ENCODE peak calls at places on chromosomes 7 and 10, in five cellular contexts. X is pons; V is A549; N is activated T-helper 9 cell treated with anti-CD3 and anti-CD28 coated beads, Interleukin-2, amount 50 U/mL, for 16 hours; L is activated T-helper 1 cell treated with Interleukin-2 at 50 U/mL for 16 hours. S is an unnamed sample.

GRCh38 chr7:29556405-29557195 is 7.0 kb upstream of the PRR15 start:
- DNase-seq in X (no peak), V (no peak), N (no peak), L (no peak), S (no peak)

GRCh38 chr10:52319926-52320325 is 5.8 kb downstream of the DKK1 start:
- DNase-seq in X (no peak), V (no peak), N (no peak), L (no peak), S (no peak)

GRCh38 chr10:5526691-5527331 is 2.0 kb downstream of the CALML3 start:
- DNase-seq in X (no peak), V (no peak), N (no peak), L (no peak), S (no peak)

GRCh38 chr7:44279731-44280505 is 45.5 kb downstream of the CAMK2B start:
- DNase-seq in X (no peak), V (no peak), N (no peak), L (no peak), S (no peak)

GRCh38 chr7:11430112-11430511 is 401.9 kb downstream of the THSD7A start:
- DNase-seq in X (no peak), V (no peak), N (no peak), L (no peak), S (no peak)

GRCh38 chr10:87723500-87723899 is 63.8 kb downstream of the PAPSS2 start:
- DNase-seq in X (no peak), V (no peak), N (no peak), L (no peak), S (no peak)

GRCh38 chr7:107902381-107902780 is 11.4 kb downstream of the DLD start:
- DNase-seq in X (no peak), V (no peak), N (no peak), L (no peak), S (no peak)

GRCh38 chr10:99849525-99849924 is 67.1 kb downstream of the ABCC2 start:
- DNase-seq in X (no peak), V (no peak), N (no peak), L (no peak), S (no peak)

GRCh38 chr7:23530901-23531793 is 634 bp downstream of the TRA2A start:
- DNase-seq in X (peak), V (peak), N (peak), L (peak), S (peak)

GRCh38 chr7:15168489-15168888 is 265.9 kb upstream of the DGKB start:
- DNase-seq in X (no peak), V (no peak), N (no peak), L (no peak), S (no peak)

GRCh38 chr7:70498232-70498631 is 633.7 kb upstream of the GALNT17 start:
- DNase-seq in X (no peak), V (no peak), N (no peak), L (no peak), S (no peak)

GRCh38 chr7:44372560-44373417 is 47.4 kb upstream of the CAMK2B start:
- DNase-seq in X (no peak), V (peak), N (no peak), L (no peak), S (no peak)

GRCh38 chr7:39228946-39229345 is 251.2 kb downstream of the POU6F2 start:
- DNase-seq in X (no peak), V (no peak), N (no peak), L (no peak), S (no peak)

GRCh38 chr7:152907042-152907761 is 147.7 kb downstream of the ACTR3B start:
- DNase-seq in X (no peak), V (no peak), N (no peak), L (no peak), S (no peak)

GRCh38 chr10:55627526-55628170 is 733.4 kb downstream of the ZWINT start:
- DNase-seq in X (no peak), V (no peak), N (no peak), L (no peak), S (no peak)

GRCh38 chr10:81978238-81978637 is 103.2 kb downstream of the NRG3 start:
- DNase-seq in X (no peak), V (peak), N (no peak), L (no peak), S (no peak)

GRCh38 chr7:107201795-107202450 is 33.1 kb downstream of the HBP1 start:
- DNase-seq in X (peak), V (peak), N (no peak), L (no peak), S (no peak)

GRCh38 chr10:98301664-98302319 is 33.8 kb upstream of the LOXL4 start:
- DNase-seq in X (no peak), V (no peak), N (no peak), L (no peak), S (no peak)

S was measured in GM06990.